ENCODE peak calls at places on chromosome 14, in seven cellular contexts. One of them, this sample, is unnamed.

GRCh38 chr14:59177229-59177628 is 11.2 kb upstream of the DAAM1 start:
- DNase-seq in germinal center: no peak
- DNase-seq in iris pigment epithelial cell: no peak
- DNase-seq in HFFc6: no peak
- DNase-seq in central memory CD4-positive, alpha-beta T cell: no peak
- DNase-seq in IMR-90: no peak
- DNase-seq in AG08395: no peak
- DNase-seq in this sample: no peak

GRCh38 chr14:57182760-57183503 is 85.8 kb downstream of the EXOC5 start:
- DNase-seq in HFFc6: peak
- DNase-seq in central memory CD4-positive, alpha-beta T cell: no peak
- DNase-seq in iris pigment epithelial cell: peak
- DNase-seq in AG08395: no peak
- DNase-seq in IMR-90: peak
- DNase-seq in germinal center: no peak
- DNase-seq in this sample: peak

GRCh38 chr14:23443411-23443812 is 8.0 kb upstream of the MYH7 start:
- DNase-seq in central memory CD4-positive, alpha-beta T cell: no peak
- DNase-seq in IMR-90: no peak
- DNase-seq in germinal center: no peak
- DNase-seq in AG08395: no peak
- DNase-seq in HFFc6: no peak
- DNase-seq in iris pigment epithelial cell: no peak
- DNase-seq in this sample: no peak

GRCh38 chr14:49982522-49982951 is 89.7 kb downstream of the ARF6 start:
- DNase-seq in iris pigment epithelial cell: peak
- DNase-seq in HFFc6: peak
- DNase-seq in central memory CD4-positive, alpha-beta T cell: peak
- DNase-seq in germinal center: no peak
- DNase-seq in IMR-90: peak
- DNase-seq in AG08395: peak
- DNase-seq in this sample: no peak

GRCh38 chr14:69666112-69666511 is 54.7 kb downstream of the SUSD6 start:
- DNase-seq in iris pigment epithelial cell: no peak
- DNase-seq in germinal center: no peak
- DNase-seq in central memory CD4-positive, alpha-beta T cell: no peak
- DNase-seq in AG08395: no peak
- DNase-seq in HFFc6: no peak
- DNase-seq in IMR-90: no peak
- DNase-seq in this sample: no peak

GRCh38 chr14:53355581-53356112 is 202.5 kb upstream of the DDHD1 start:
- DNase-seq in iris pigment epithelial cell: peak
- DNase-seq in central memory CD4-positive, alpha-beta T cell: no peak
- DNase-seq in HFFc6: peak
- DNase-seq in AG08395: peak
- DNase-seq in IMR-90: peak
- DNase-seq in germinal center: no peak
- DNase-seq in this sample: no peak

GRCh38 chr14:66495214-66496098 is 9.3 kb downstream of the CCDC196 start:
- DNase-seq in germinal center: peak
- DNase-seq in iris pigment epithelial cell: peak
- DNase-seq in central memory CD4-positive, alpha-beta T cell: peak
- DNase-seq in IMR-90: peak
- DNase-seq in HFFc6: peak
- DNase-seq in AG08395: peak
- DNase-seq in this sample: peak

GRCh38 chr14:49553106-49553505 is 33.1 kb downstream of the RPS29 start:
- DNase-seq in iris pigment epithelial cell: no peak
- DNase-seq in central memory CD4-positive, alpha-beta T cell: no peak
- DNase-seq in germinal center: no peak
- DNase-seq in AG08395: no peak
- DNase-seq in IMR-90: no peak
- DNase-seq in HFFc6: no peak
- DNase-seq in this sample: no peak

GRCh38 chr14:77230914-77231313 is 40.1 kb downstream of the NGB start:
- DNase-seq in AG08395: no peak
- DNase-seq in IMR-90: no peak
- DNase-seq in central memory CD4-positive, alpha-beta T cell: no peak
- DNase-seq in germinal center: no peak
- DNase-seq in HFFc6: no peak
- DNase-seq in iris pigment epithelial cell: no peak
- DNase-seq in this sample: no peak

GRCh38 chr14:34297786-34298520 is 164.1 kb downstream of the SPTSSA start:
- DNase-seq in HFFc6: no peak
- DNase-seq in central memory CD4-positive, alpha-beta T cell: no peak
- DNase-seq in germinal center: no peak
- DNase-seq in iris pigment epithelial cell: no peak
- DNase-seq in IMR-90: no peak
- DNase-seq in AG08395: no peak
- DNase-seq in this sample: no peak

GRCh38 chr14:65287264-65288131 is 125.0 kb upstream of the FUT8 start:
- DNase-seq in germinal center: peak
- DNase-seq in iris pigment epithelial cell: no peak
- DNase-seq in HFFc6: no peak
- DNase-seq in central memory CD4-positive, alpha-beta T cell: peak
- DNase-seq in AG08395: no peak
- DNase-seq in IMR-90: no peak
- DNase-seq in this sample: peak

GRCh38 chr14:56549721-56550120 is 29.9 kb upstream of the TMEM260 start:
- DNase-seq in HFFc6: no peak
- DNase-seq in IMR-90: no peak
- DNase-seq in iris pigment epithelial cell: no peak
- DNase-seq in germinal center: no peak
- DNase-seq in AG08395: no peak
- DNase-seq in central memory CD4-positive, alpha-beta T cell: no peak
- DNase-seq in this sample: no peak

GRCh38 chr14:51917186-51917585 is 56.8 kb downstream of the GNG2 start:
- DNase-seq in IMR-90: no peak
- DNase-seq in HFFc6: no peak
- DNase-seq in germinal center: no peak
- DNase-seq in central memory CD4-positive, alpha-beta T cell: no peak
- DNase-seq in iris pigment epithelial cell: no peak
- DNase-seq in AG08395: no peak
- DNase-seq in this sample: no peak

GRCh38 chr14:69045857-69046351 is 66.8 kb upstream of the ACTN1 start:
- DNase-seq in HFFc6: no peak
- DNase-seq in germinal center: no peak
- DNase-seq in AG08395: peak
- DNase-seq in central memory CD4-positive, alpha-beta T cell: no peak
- DNase-seq in IMR-90: no peak
- DNase-seq in iris pigment epithelial cell: peak
- DNase-seq in this sample: no peak

GRCh38 chr14:90574640-90575131 is 177.9 kb downstream of the CALM1 start:
- DNase-seq in central memory CD4-positive, alpha-beta T cell: no peak
- DNase-seq in germinal center: no peak
- DNase-seq in IMR-90: no peak
- DNase-seq in iris pigment epithelial cell: no peak
- DNase-seq in AG08395: no peak
- DNase-seq in HFFc6: no peak
- DNase-seq in this sample: no peak

GRCh38 chr14:54555651-54556050 is 11.3 kb upstream of the SAMD4A start:
- DNase-seq in HFFc6: no peak
- DNase-seq in central memory CD4-positive, alpha-beta T cell: no peak
- DNase-seq in iris pigment epithelial cell: no peak
- DNase-seq in germinal center: no peak
- DNase-seq in AG08395: no peak
- DNase-seq in IMR-90: no peak
- DNase-seq in this sample: no peak

GRCh38 chr14:75198291-75198933 is 22.0 kb upstream of the TMED10 start:
- DNase-seq in central memory CD4-positive, alpha-beta T cell: no peak
- DNase-seq in HFFc6: no peak
- DNase-seq in IMR-90: no peak
- DNase-seq in AG08395: no peak
- DNase-seq in germinal center: no peak
- DNase-seq in iris pigment epithelial cell: peak
- DNase-seq in this sample: no peak